ENCODE peak calls at places on chromosomes 11 and 22, in four cellular contexts. V, L, M and G are unnamed samples.

GRCh38 chr22:19213496-19214473 is 35.2 kb upstream of the SLC25A1 start:
- DNase-seq in V (no peak), L (peak; percentile 52), M (no peak), G (peak; percentile 51)

GRCh38 chr11:1480191-1480554 is 6.4 kb downstream of the MOB2 start:
- DNase-seq in V (no peak), L (no peak), M (no peak), G (no peak)

GRCh38 chr11:83918471-83918870 is 632.3 kb upstream of the CCDC90B start:
- DNase-seq in V (peak; percentile 8), L (no peak), M (no peak), G (no peak)

GRCh38 chr11:73931039-73931645 is 19.7 kb upstream of the DNAJB13 start:
- DNase-seq in V (no peak), L (peak; percentile 76), M (peak; percentile 89), G (peak; percentile 54)

GRCh38 chr22:45082795-45083194 is 73.0 kb upstream of the PHF21B start:
- DNase-seq in V (no peak), L (peak; percentile 87), M (peak; percentile 39), G (no peak)

GRCh38 chr11:131746201-131746600 is 375.8 kb downstream of the NTM start:
- DNase-seq in V (no peak), L (no peak), M (no peak), G (no peak)

GRCh38 chr11:980438-981365 is 55.0 kb downstream of the AP2A2 start:
- DNase-seq in V (no peak), L (no peak), M (peak; percentile 24), G (no peak)

GRCh38 chr11:6321961-6322362 is 1.7 kb upstream of the CAVIN3 start:
- DNase-seq in V (no peak), L (peak; percentile 50), M (peak; percentile 83), G (no peak)

GRCh38 chr11:102564110-102564509 is 33.6 kb upstream of the MMP7 start:
- DNase-seq in V (no peak), L (no peak), M (peak; percentile 87), G (peak; percentile 10)

GRCh38 chr11:64765291-64765803 is 5.6 kb upstream of the PYGM start:
- DNase-seq in V (no peak), L (peak; percentile 83), M (no peak), G (no peak)

GRCh38 chr11:123391646-123392348 is 38.3 kb upstream of the GRAMD1B start:
- DNase-seq in V (no peak), L (no peak), M (no peak), G (no peak)

GRCh38 chr22:27317156-27317555 is 484.4 kb downstream of the MN1 start:
- DNase-seq in V (no peak), L (peak; percentile 63), M (no peak), G (no peak)

GRCh38 chr22:21860640-21861039 is 6.8 kb downstream of the MAPK1 start:
- DNase-seq in V (no peak), L (no peak), M (no peak), G (no peak)

GRCh38 chr11:13061294-13061990 is 52.3 kb downstream of the RASSF10 start:
- DNase-seq in V (no peak), L (no peak), M (peak; percentile 70), G (no peak)

GRCh38 chr11:10893713-10894112 is 35.9 kb upstream of the ZBED5 start:
- DNase-seq in V (no peak), L (no peak), M (peak; percentile 72), G (peak; percentile 62)

GRCh38 chr22:38350444-38351359 is 33.5 kb upstream of the CSNK1E start:
- DNase-seq in V (no peak), L (no peak), M (no peak), G (no peak)

GRCh38 chr11:120108154-120108784 is 29.6 kb downstream of the TRIM29 start:
- DNase-seq in V (peak; percentile 46), L (peak; percentile 94), M (peak; percentile 77), G (peak; percentile 8)

GRCh38 chr11:64809781-64810241 is 540 bp downstream of the MEN1 start:
- DNase-seq in V (no peak), L (peak; percentile 89), M (peak; percentile 57), G (no peak)

GRCh38 chr11:14907411-14908213 is 15.6 kb upstream of the CYP2R1 start:
- DNase-seq in V (peak; percentile 54), L (peak; percentile 94), M (peak; percentile 69), G (no peak)

GRCh38 chr11:74319139-74319538 is 7.7 kb upstream of the P4HA3 start:
- DNase-seq in V (no peak), L (no peak), M (peak; percentile 97), G (no peak)

GRCh38 chr22:24437820-24438328 is 10.5 kb downstream of the ADORA2A start:
- DNase-seq in V (no peak), L (peak; percentile 24), M (peak; percentile 60), G (no peak)

GRCh38 chr11:86162257-86162656 is 82.3 kb upstream of the EED start:
- DNase-seq in V (no peak), L (no peak), M (peak; percentile 95), G (peak; percentile 58)

GRCh38 chr11:47916361-47916841 is 64.0 kb upstream of the PTPRJ start:
- DNase-seq in V (peak; percentile 38), L (peak; percentile 79), M (no peak), G (no peak)

GRCh38 chr11:47915407-47916137 is 64.8 kb upstream of the PTPRJ start:
- DNase-seq in V (no peak), L (no peak), M (no peak), G (no peak)

GRCh38 chr11:47917643-47918369 is 62.6 kb upstream of the PTPRJ start:
- DNase-seq in V (peak; percentile 82), L (peak; percentile 85), M (peak; percentile 84), G (peak; percentile 98)

GRCh38 chr11:47918882-47919495 is 61.4 kb upstream of the PTPRJ start:
- DNase-seq in V (no peak), L (no peak), M (peak; percentile 61), G (no peak)

DNA sequence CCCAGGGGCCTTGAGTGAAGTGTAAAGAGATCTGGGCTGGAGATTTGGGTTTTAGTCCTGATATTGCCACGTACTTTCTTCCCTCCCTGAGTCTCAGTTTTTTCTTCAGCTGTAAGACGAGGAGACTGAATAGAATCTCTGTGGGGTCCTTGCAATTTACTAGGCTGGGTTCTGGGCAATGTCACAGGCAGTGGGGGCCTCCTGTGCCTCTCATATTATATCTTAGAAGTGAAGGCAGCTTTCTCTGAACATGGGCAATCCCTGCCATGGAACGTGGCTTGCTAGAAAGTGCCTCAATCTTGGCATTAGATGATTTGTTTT is 62.0 kb upstream of the PTPRJ start:
- DNase-seq in V (no peak), L (no peak), M (peak; percentile 12), G (no peak)
- H3K27ac ChIP-seq in V (no peak overlapping the region), L (no peak overlapping the region), M (peak overlapping the region; percentile 45), G (peak overlapping the region; percentile 92)

GRCh38 chr11:66570826-66571222 is 2.4 kb upstream of the CTSF start:
- DNase-seq in V (no peak), L (no peak), M (no peak), G (no peak)
- H3K4me3 ChIP-seq in V (no peak overlapping the region), L (peak overlapping the region; percentile 48), M (no peak overlapping the region), G (no peak overlapping the region)

GRCh38 chr22:47374901-47375575 is 612.6 kb downstream of the TBC1D22A start:
- DNase-seq in V (no peak), L (no peak), M (no peak), G (no peak)
- H3K27ac ChIP-seq in V (no peak overlapping the region), L (no peak overlapping the region), M (no peak overlapping the region), G (no peak overlapping the region)

DNA sequence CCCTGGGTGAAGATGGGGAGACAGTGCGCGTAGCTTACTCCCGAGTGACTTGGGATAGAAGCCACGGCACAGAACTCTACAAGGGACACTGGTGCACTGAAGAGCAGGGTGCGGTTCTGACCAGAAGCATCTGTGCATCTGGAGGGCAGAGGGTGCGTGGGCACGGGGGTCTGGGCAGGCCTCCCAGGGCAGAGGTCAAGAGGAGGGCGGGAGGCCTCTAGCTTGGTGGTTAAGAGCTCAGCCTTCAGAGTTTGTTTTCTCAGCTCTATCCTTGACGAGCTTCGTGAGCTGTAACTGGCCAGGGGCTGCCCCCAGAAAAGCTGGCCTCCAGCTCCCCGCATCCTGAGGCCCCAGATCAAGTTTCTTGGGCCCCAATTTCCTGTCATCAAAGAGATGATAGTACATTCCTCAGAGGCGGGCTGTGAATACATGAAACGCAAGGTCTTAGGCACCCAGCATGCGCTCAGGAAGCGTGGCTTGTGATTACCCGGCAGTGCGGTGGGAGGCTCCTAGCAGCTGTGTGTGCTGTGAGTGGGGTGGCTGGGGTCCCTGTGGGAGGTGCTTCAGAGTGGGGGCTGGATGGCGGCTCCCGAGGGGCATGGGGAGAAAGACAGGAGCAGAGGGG is 6.0 kb upstream of the BID start:
- DNase-seq in V (no peak), L (no peak), M (no peak), G (no peak)
- H3K4me3 ChIP-seq in V (no peak overlapping the region), L (no peak overlapping the region), M (no peak overlapping the region), G (no peak overlapping the region)

DNA sequence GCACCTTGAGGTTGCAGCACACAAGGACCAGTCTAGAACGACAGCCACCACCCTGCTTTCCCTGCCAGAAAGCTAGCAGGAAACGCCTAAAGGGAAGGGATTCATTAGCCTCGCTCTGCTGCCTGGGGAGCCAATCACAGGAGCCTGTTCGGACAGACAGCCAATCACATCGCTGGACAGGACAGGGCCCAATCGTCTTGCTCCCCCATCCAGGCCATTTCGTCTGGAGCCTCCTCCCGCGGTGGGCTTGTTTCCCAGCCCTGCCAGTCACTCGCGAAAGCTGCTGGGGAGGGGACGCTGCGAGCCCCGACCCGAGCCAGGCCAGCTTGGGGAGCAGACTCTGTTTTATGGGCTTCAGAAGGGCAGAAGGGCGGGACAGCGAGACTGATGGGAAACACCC is 79.8 kb upstream of the NCAM1 start:
- DNase-seq in V (peak; percentile 83), L (peak; percentile 95), M (peak; percentile 42), G (no peak)
- H3K27ac ChIP-seq in V (peak overlapping the region; percentile 35), L (no peak overlapping the region), M (no peak overlapping the region), G (no peak overlapping the region)

DNA sequence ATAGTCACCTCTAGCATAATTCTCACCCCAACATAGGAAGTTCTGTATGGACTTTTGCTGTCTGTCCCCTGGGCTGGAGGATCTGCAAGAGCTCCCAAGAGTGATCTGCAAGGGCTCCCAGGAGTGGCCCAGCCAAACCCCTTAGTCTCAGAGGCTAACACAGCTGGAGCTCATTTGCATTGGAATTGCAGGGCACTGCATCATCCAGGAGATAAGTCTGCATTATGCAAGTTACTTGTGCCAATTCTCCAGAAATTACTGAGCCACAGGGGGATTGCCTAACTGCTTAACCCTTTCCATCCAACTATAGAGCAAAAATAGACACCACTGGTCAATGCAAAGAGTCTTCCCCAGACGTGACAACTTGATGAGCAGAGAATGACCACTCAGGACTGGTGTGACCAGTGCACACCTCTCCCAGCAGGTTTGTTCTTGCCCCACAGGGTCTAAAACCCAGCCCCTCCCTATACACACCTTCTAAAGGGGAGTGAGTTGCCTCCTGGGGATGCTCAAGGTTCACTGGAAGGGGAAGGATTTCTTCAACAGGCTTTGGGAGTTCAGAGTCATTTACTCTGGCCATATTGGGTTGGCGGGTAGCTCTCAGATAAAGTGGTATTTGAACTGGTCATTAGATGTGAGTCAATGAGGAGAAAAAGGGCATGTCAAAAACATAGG is 38.4 kb downstream of the POU2AF3 start:
- DNase-seq in V (no peak), L (peak; percentile 76), M (peak; percentile 94), G (no peak)
- H3K4me3 ChIP-seq in V (no peak overlapping the region), L (no peak overlapping the region), M (no peak overlapping the region), G (no peak overlapping the region)

GRCh38 chr22:17569971-17570511 is 6.7 kb downstream of the SLC25A18 start:
- DNase-seq in V (no peak), L (peak; percentile 75), M (peak; percentile 8), G (no peak)
- H3K27ac ChIP-seq in V (peak overlapping the region; percentile 85), L (no peak overlapping the region), M (no peak overlapping the region), G (no peak overlapping the region)

DNA sequence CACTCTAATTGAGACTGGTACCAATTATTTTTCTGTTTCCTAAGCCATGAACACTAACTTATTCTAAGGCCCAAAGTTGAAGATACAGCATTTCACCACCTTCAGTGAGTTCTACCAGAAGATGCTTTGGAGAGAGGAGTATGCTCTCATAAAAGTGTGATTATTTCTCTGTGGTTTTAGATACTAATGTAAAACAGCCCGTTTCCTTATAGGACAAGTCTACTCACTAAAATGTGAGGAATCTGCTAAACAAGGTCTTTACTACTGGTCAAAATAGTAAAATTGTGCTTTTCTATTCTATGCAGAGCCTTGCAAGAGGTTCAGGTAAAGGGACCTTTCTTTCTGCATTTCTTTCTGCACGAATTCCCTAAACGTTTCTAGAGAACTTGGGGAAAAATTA is 2.4 kb downstream of the LGR4 start:
- DNase-seq in V (no peak), L (no peak), M (peak; percentile 48), G (no peak)
- H3K4me3 ChIP-seq in V (peak overlapping the region; percentile 79), L (peak overlapping the region; percentile 89), M (peak overlapping the region; percentile 98), G (no peak overlapping the region)